ENCODE peak calls at places on chromosomes 2 and 18, in nine cellular contexts. I, F, O, K, T, P, S, Y and G are unnamed samples.

GRCh38 chr2:53475320-53475719 is 292.3 kb upstream of the CHAC2 start:
- DNase-seq in K (no peak), F (no peak), P (no peak), I (no peak), T (no peak), S (no peak), Y (no peak), O (peak), G (no peak)

GRCh38 chr2:46434851-46435273 is 44.5 kb upstream of the TMEM247 start:
- DNase-seq in I (no peak), O (peak), P (no peak), K (no peak), T (no peak), S (no peak), F (no peak), Y (no peak), G (no peak)

GRCh38 chr2:191789791-191790190 is 57.1 kb downstream of the CAVIN2 start:
- DNase-seq in T (no peak), Y (no peak), I (no peak), P (no peak), S (no peak), F (no peak), O (peak), K (no peak), G (no peak)

GRCh38 chr2:28326873-28327495 is 65.7 kb upstream of the FOSL2 start:
- DNase-seq in F (no peak), S (no peak), I (no peak), Y (no peak), T (no peak), K (no peak), P (no peak), O (no peak), G (no peak)

GRCh38 chr18:46771141-46771540 is 14.3 kb upstream of the ST8SIA5 start:
- DNase-seq in P (no peak), I (no peak), T (peak), S (no peak), O (no peak), Y (no peak), F (no peak), K (no peak), G (no peak)

GRCh38 chr18:21359746-21360145 is 117.7 kb downstream of the GREB1L start:
- DNase-seq in F (no peak), S (no peak), P (no peak), T (no peak), Y (no peak), I (no peak), O (no peak), K (no peak), G (no peak)

GRCh38 chr2:3305952-3306351 is 71.7 kb downstream of the EIPR1 start:
- DNase-seq in Y (no peak), F (no peak), T (no peak), O (no peak), P (no peak), I (no peak), K (no peak), S (no peak), G (no peak)

GRCh38 chr2:72744049-72744448 is 81.8 kb downstream of the EXOC6B start:
- DNase-seq in K (no peak), Y (no peak), I (no peak), F (no peak), O (peak), T (no peak), S (no peak), P (no peak), G (no peak)

GRCh38 chr2:231222318-231223000 is 24.0 kb downstream of the ARMC9 start:
- DNase-seq in P (no peak), I (no peak), O (no peak), F (no peak), T (no peak), K (peak), Y (no peak), S (no peak), G (no peak)

GRCh38 chr2:128305555-128306080 is 13.1 kb downstream of the HS6ST1 start:
- DNase-seq in I (no peak), P (no peak), O (peak), Y (no peak), S (peak), F (peak), T (no peak), K (peak), G (peak)

GRCh38 chr2:172096661-172097547 is 5.8 kb downstream of the DLX2 start:
- DNase-seq in P (no peak), I (no peak), T (no peak), Y (no peak), K (no peak), O (peak), S (peak), F (peak), G (no peak)

GRCh38 chr18:61653823-61654551 is 238.8 kb downstream of the RNF152 start:
- DNase-seq in T (no peak), Y (no peak), P (no peak), O (no peak), S (no peak), K (no peak), F (no peak), I (no peak), G (no peak)

GRCh38 chr2:236179653-236180500 is 11.7 kb upstream of the GBX2 start:
- DNase-seq in F (no peak), P (no peak), K (no peak), O (peak), S (no peak), I (no peak), Y (no peak), T (no peak), G (no peak)

GRCh38 chr2:172811027-172811426 is 75.4 kb downstream of the RAPGEF4 start:
- DNase-seq in T (no peak), O (no peak), P (no peak), Y (no peak), S (no peak), F (no peak), K (peak), I (no peak), G (no peak)

GRCh38 chr2:96890726-96891385 is 21.0 kb upstream of the SEMA4C start:
- DNase-seq in S (no peak), O (no peak), T (no peak), I (no peak), P (no peak), Y (no peak), F (peak), K (no peak), G (no peak)

GRCh38 chr18:46715062-46715461 is 41.8 kb downstream of the ST8SIA5 start:
- DNase-seq in F (no peak), S (no peak), I (no peak), Y (no peak), K (no peak), O (no peak), P (no peak), T (no peak), G (no peak)